ENCODE peak calls at places on chromosomes 5 and 9, in ten cellular contexts. G is mucosa of descending colon, T is hypothalamus, C is fibroblast of mammary gland, M is LoVo, D is ACHN, B is EL, L is NCI-H1092 treated with DMSO at 0.1 percent for 48 hours, E is T47D, Z is NCI-H1417 treated with DMSO at 0.1 percent for 48 hours. W is an unnamed sample.
A peak's percentile ranks its signal among the peaks of the same experiment; 100 is the strongest.

GRCh38 chr9:131800885-131801284 is 61.0 kb upstream of the RAPGEF1 start:
- DNase-seq in L (peak; percentile 7), D (no peak), M (no peak), T (no peak), G (no peak), E (no peak), B (no peak), Z (no peak), C (no peak), W (peak; percentile 13)

GRCh38 chr5:180618830-180619562 is 27.7 kb upstream of the SCGB3A1 start:
- DNase-seq in L (no peak), M (no peak), Z (no peak), B (peak; percentile 59), C (peak; percentile 47), G (no peak), E (no peak), D (peak; percentile 45), T (no peak), W (no peak)

GRCh38 chr9:38177680-38178079 is 108.7 kb upstream of the SHB start:
- DNase-seq in T (no peak), L (no peak), G (no peak), C (no peak), E (no peak), Z (no peak), B (no peak), D (no peak), M (no peak), W (no peak)

GRCh38 chr5:111143910-111144309 is 51.8 kb downstream of the WDR36 start:
- DNase-seq in G (no peak), E (no peak), C (peak; percentile 99), L (no peak), M (no peak), B (peak; percentile 67), Z (no peak), D (peak; percentile 11), T (no peak), W (peak; percentile 84)

GRCh38 chr9:118059520-118060278 is 355.5 kb downstream of the TLR4 start:
- DNase-seq in L (no peak), D (peak; percentile 50), G (peak; percentile 34), Z (no peak), B (peak; percentile 9), T (no peak), C (peak; percentile 15), E (no peak), M (peak; percentile 44), W (no peak)

GRCh38 chr5:127358782-127359181 is 68.2 kb downstream of the MEGF10 start:
- DNase-seq in M (no peak), T (no peak), Z (no peak), D (no peak), G (no peak), B (peak; percentile 49), C (peak; percentile 53), L (no peak), E (no peak), W (no peak)

GRCh38 chr5:158569534-158569933 is 530.2 kb downstream of the EBF1 start:
- DNase-seq in D (no peak), G (no peak), T (no peak), C (no peak), L (no peak), M (no peak), Z (no peak), E (no peak), B (no peak), W (no peak)

GRCh38 chr5:59724482-59725392 is 168.8 kb downstream of the PDE4D start:
- DNase-seq in C (peak; percentile 59), T (no peak), M (peak; percentile 41), G (peak; percentile 39), E (peak; percentile 20), Z (no peak), D (peak; percentile 58), B (peak; percentile 56), L (peak; percentile 3), W (no peak)

GRCh38 chr5:158921441-158922262 is 178.1 kb downstream of the EBF1 start:
- DNase-seq in Z (no peak), G (no peak), B (no peak), D (no peak), E (no peak), C (peak; percentile 38), M (no peak), L (no peak), T (no peak), W (no peak)

GRCh38 chr9:89435315-89435823 is 62.5 kb downstream of the SEMA4D start:
- DNase-seq in L (no peak), Z (no peak), G (peak; percentile 95), T (no peak), E (peak; percentile 49), M (peak; percentile 69), B (no peak), C (no peak), D (no peak), W (no peak)

GRCh38 chr5:32223972-32224608 is 50.0 kb upstream of the GOLPH3 start:
- DNase-seq in C (peak; percentile 52), T (no peak), B (peak; percentile 90), E (peak; percentile 46), G (no peak), D (peak; percentile 80), Z (no peak), M (peak; percentile 18), L (no peak), W (no peak)

GRCh38 chr9:117034862-117035261 is 347.8 kb downstream of the TRIM32 start:
- DNase-seq in C (no peak), D (peak; percentile 41), L (no peak), E (peak; percentile 4), M (no peak), Z (no peak), T (no peak), B (peak; percentile 17), G (peak; percentile 3), W (no peak)

GRCh38 chr9:96719538-96720315 is 58.2 kb downstream of the ZNF510 start:
- DNase-seq in D (no peak), T (no peak), E (no peak), B (no peak), M (no peak), G (peak; percentile 18), C (no peak), Z (no peak), L (peak; percentile 74), W (no peak)

GRCh38 chr5:100797863-100798262 is 105.2 kb downstream of the ST8SIA4 start:
- DNase-seq in L (no peak), E (no peak), B (no peak), C (peak; percentile 41), D (no peak), G (no peak), M (no peak), T (no peak), Z (no peak), W (no peak)

GRCh38 chr9:29556317-29556716 is 1983.0 kb upstream of the C9orf72 start:
- DNase-seq in M (no peak), D (peak; percentile 47), C (peak; percentile 93), E (no peak), T (no peak), B (peak; percentile 77), L (no peak), G (no peak), Z (no peak), W (no peak)

GRCh38 chr5:78808818-78809217 is 160.2 kb upstream of the LHFPL2 start:
- DNase-seq in Z (no peak), M (no peak), L (peak; percentile 43), E (no peak), T (no peak), D (no peak), G (no peak), B (no peak), C (no peak), W (no peak)

GRCh38 chr9:122129969-122130368 is 29.6 kb downstream of the NDUFA8 start:
- DNase-seq in E (no peak), G (no peak), M (no peak), B (no peak), T (no peak), Z (no peak), L (no peak), C (no peak), D (no peak), W (no peak)

GRCh38 chr5:147397616-147398015 is 112.3 kb downstream of the DPYSL3 start:
- DNase-seq in B (no peak), L (no peak), G (no peak), Z (no peak), D (no peak), C (no peak), E (no peak), T (no peak), M (no peak), W (peak; percentile 70)

GRCh38 chr9:99593621-99594020 is 228.1 kb upstream of the NR4A3 start:
- DNase-seq in B (no peak), E (no peak), M (no peak), D (no peak), Z (peak; percentile 24), L (no peak), T (no peak), C (no peak), G (no peak), W (no peak)

GRCh38 chr9:128454991-128455390 is 815 bp upstream of the ODF2 start:
- DNase-seq in Z (peak; percentile 32), T (no peak), E (no peak), B (no peak), C (no peak), D (no peak), M (no peak), L (no peak), G (peak; percentile 8), W (no peak)

GRCh38 chr5:148343049-148343413 is 7.7 kb downstream of the SPINK9 start:
- DNase-seq in B (no peak), L (no peak), G (peak; percentile 78), M (peak; percentile 95), Z (no peak), C (peak; percentile 2), T (no peak), E (no peak), D (no peak), W (no peak)

GRCh38 chr5:88734983-88735382 is 148.0 kb downstream of the MEF2C start:
- DNase-seq in L (no peak), T (no peak), B (no peak), M (no peak), Z (no peak), C (no peak), E (no peak), D (no peak), G (no peak), W (no peak)

GRCh38 chr9:1429328-1429727 is 379.2 kb downstream of the DMRT2 start:
- DNase-seq in C (peak; percentile 30), M (no peak), B (peak; percentile 2), T (no peak), G (peak; percentile 16), E (peak; percentile 14), L (no peak), Z (no peak), D (no peak), W (no peak)

GRCh38 chr9:70049672-70050271 is 6.1 kb downstream of the MAMDC2 start:
- DNase-seq in L (no peak), E (no peak), G (peak; percentile 58), T (no peak), D (no peak), B (peak; percentile 60), M (no peak), Z (no peak), C (peak; percentile 83), W (peak; percentile 91)

W was measured in aorta.